ENCODE peak calls at places on chromosomes 12 and 14, in five cellular contexts. R is HepG2, D is K562, J is SK-N-SH, Z is HCT116. C is an unnamed sample.

GRCh38 chr12:20063116-20063515 is 305.2 kb upstream of the PDE3A start:
- DNase-seq in R (no peak), D (no peak), J (no peak), Z (no peak), C (no peak)

GRCh38 chr14:87990687-87991086 is 2.3 kb downstream of the GALC start:
- DNase-seq in R (no peak), D (no peak), J (no peak), Z (no peak), C (no peak)

GRCh38 chr12:85564786-85565185 is 271.4 kb downstream of the RASSF9 start:
- DNase-seq in R (no peak), D (no peak), J (no peak), Z (no peak), C (no peak)

GRCh38 chr12:120007272-120007671 is 18.2 kb downstream of the BICDL1 start:
- DNase-seq in R (no peak), D (no peak), J (no peak), Z (no peak), C (no peak)

GRCh38 chr14:31559939-31560338 is 1.3 kb upstream of the NUBPL start:
- DNase-seq in R (no peak), D (no peak), J (no peak), Z (no peak), C (no peak)

GRCh38 chr12:70598467-70599194 is 38.6 kb downstream of the PTPRB start:
- DNase-seq in R (no peak), D (no peak), J (peak; percentile 21), Z (no peak), C (no peak)

GRCh38 chr14:91336093-91336450 is 81.5 kb downstream of the CCDC88C start:
- DNase-seq in R (no peak), D (no peak), J (no peak), Z (no peak), C (no peak)

GRCh38 chr14:23327947-23328744 is 6.9 kb downstream of the PABPN1 start:
- DNase-seq in R (peak; percentile 89), D (peak; percentile 68), J (peak; percentile 86), Z (peak; percentile 60), C (peak; percentile 68)

GRCh38 chr14:101824339-101824727 is 62.8 kb downstream of the PPP2R5C start:
- DNase-seq in R (no peak), D (no peak), J (no peak), Z (no peak), C (no peak)

GRCh38 chr12:76470028-76470939 is 89.3 kb downstream of the OSBPL8 start:
- DNase-seq in R (no peak), D (peak; percentile 36), J (peak; percentile 3), Z (no peak), C (no peak)

GRCh38 chr14:53183611-53184010 is 30.5 kb upstream of the DDHD1 start:
- DNase-seq in R (no peak), D (no peak), J (no peak), Z (no peak), C (no peak)

GRCh38 chr14:92506230-92506629 is 7.4 kb upstream of the RIN3 start:
- DNase-seq in R (no peak), D (no peak), J (no peak), Z (no peak), C (no peak)

GRCh38 chr12:14157129-14157747 is 175.8 kb upstream of the GRIN2B start:
- DNase-seq in R (no peak), D (no peak), J (no peak), Z (no peak), C (no peak)
- H3K4me3 ChIP-seq in R (no peak overlapping the region), D (no peak overlapping the region), J (no peak overlapping the region), Z (no peak overlapping the region), C (no peak overlapping the region)

DNA sequence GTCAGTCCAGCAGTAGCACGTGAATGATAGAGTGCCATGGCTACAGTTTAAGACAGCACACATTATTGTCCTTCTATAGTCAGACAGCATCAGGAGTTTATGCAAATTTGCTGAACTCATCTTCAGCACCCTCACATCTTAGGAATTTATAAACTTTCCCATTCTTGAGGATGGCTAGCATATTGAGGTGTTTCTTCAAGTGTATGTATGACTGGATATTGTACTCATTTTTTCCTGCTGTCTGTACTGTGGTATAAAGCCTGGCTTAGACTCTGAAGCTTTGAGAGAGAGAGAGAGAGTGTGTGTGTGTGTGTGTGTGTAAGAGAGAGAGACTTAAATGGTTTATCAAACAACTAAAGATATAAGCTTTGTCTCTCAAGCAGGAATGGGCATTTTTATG is 161.5 kb downstream of the PIK3C2G start:
- DNase-seq in R (no peak), D (no peak), J (no peak), Z (no peak), C (no peak)
- H3K9ac ChIP-seq in R (no peak overlapping the region), D (no peak overlapping the region), J (no peak overlapping the region), Z (no peak overlapping the region), C (no peak overlapping the region)

GRCh38 chr12:7021956-7022355 is 3.7 kb upstream of the LPCAT3 start:
- DNase-seq in R (no peak), D (no peak), J (no peak), Z (no peak), C (no peak)
- TF ChIP-seq YY1 in R (no peak), D (no peak), J (no peak), Z (no peak), C (no peak)

DNA sequence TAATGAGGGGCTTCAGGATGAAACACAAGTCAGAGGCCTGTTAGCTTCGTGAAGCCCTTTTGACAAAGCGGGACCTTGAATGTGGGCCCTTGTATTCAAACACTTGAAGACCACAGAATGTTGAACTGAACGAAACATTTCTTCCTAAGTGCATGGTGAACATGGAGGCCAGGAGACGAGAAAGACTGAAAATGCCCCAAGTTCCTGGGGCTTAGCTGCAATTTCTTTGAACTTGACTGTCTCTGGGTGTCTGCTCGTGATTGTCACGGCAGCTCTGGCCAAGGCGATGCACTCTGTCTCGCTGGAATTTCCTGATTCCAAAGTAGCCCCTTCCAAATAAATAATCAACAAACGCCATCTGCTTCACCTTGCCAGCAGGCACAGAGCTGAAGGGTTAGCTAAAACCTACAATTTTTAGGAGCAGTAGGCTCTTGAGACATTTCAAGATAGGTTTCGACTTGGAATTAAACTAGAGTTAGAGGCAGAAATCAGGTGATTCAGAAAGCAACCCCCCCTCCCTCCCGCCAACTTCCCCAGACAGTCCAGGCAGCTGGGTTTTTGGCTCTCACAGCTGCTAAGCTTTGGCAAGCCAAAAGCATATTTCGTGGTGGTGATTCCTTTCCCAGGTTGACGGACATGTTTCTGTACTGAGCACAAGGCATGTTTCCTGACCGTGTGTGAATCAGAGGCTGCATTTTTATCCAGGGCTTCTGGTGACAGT is 13.5 kb upstream of the IRF2BPL start:
- DNase-seq in R (no peak), D (no peak), J (no peak), Z (no peak), C (no peak)
- H3K4me3 ChIP-seq in R (no peak overlapping the region), D (no peak overlapping the region), J (peak overlapping the region; percentile 22), Z (no peak overlapping the region), C (no peak overlapping the region)

DNA sequence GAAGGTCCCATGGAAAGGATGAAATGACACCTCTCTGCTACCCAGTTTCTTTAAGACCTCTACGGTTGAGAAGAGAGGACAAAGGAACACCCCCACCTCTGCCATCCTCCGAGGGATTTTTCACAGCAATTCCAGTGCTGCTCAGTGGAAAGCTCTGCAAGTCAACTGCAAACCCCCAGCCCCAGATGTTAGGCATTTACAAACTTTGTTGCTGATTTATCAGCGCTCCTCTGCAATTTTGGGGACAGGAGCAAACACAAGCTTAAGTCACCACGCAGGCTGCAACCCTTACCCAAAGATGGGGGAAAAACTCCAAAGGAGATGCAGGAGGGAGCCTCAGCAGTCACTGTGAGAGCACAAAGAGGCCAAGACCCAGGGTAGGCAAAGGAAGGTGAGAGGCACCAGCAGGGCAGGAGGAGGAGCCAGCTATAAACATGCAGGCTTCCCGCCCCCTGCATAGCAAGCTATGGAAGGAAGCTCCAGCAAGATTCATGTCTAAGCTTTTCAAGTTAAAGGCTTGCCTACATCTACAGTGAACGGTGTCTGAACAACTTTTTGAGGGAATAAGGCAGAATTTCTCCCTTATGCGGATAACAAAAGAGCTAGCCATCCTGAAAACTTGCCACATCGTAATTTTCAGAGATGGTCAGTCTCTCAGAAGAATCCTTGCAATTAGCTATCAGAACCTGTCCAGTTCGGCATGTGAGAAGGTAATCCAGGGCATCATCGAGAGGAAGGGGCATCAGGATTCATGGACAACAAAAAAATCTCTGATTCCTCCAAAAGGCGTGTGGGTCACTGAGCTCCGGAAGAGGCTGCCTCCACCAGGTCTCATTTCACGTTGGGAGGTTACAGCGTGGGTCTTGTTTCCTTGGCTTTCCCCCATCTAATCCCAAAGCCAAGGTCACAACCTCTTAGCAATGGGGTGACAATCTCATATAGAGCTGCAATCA is 3.9 kb downstream of the CTDSP2 start:
- DNase-seq in R (no peak), D (no peak), J (no peak), Z (no peak), C (no peak)
- H3K9ac ChIP-seq in R (no peak overlapping the region), D (peak overlapping the region; percentile 47), J (no peak overlapping the region), Z (no peak overlapping the region), C (peak overlapping the region; percentile 52)

C was measured in NT2/D1.